ENCODE peak calls at places on chromosomes 1 and 21, in six cellular contexts. P is mesendoderm, D is IMR-90, Z is mesenchymal stem cell, U is neuronal stem cell, A is H1. W is an unnamed sample.

GRCh38 chr1:162570718-162571117 is 9.2 kb downstream of the UAP1 start:
- DNase-seq in Z (peak; percentile 28), A (no peak), U (no peak), D (no peak), P (no peak), W (no peak)

GRCh38 chr21:35730325-35730724 is 330.0 kb downstream of the SETD4 start:
- DNase-seq in D (no peak), U (no peak), A (no peak), Z (no peak), P (peak; percentile 6), W (peak; percentile 30)

GRCh38 chr1:179731643-179732042 is 11.4 kb upstream of the FAM163A start:
- DNase-seq in P (no peak), U (no peak), D (no peak), Z (no peak), A (no peak), W (no peak)

GRCh38 chr21:34846601-34847112 is 177.9 kb downstream of the CLIC6 start:
- DNase-seq in D (peak; percentile 89), P (peak; percentile 67), Z (peak; percentile 83), A (no peak), U (peak; percentile 8), W (no peak)

GRCh38 chr1:150168960-150169565 is 19.3 kb downstream of the PLEKHO1 start:
- DNase-seq in P (peak; percentile 66), U (no peak), A (peak; percentile 86), D (peak; percentile 63), Z (peak; percentile 69), W (peak; percentile 73)

GRCh38 chr1:225533238-225533637 is 105.4 kb upstream of the LBR start:
- DNase-seq in Z (peak; percentile 23), U (no peak), D (peak; percentile 10), P (no peak), A (no peak), W (no peak)

GRCh38 chr21:41186763-41187536 is 19.0 kb downstream of the BACE2 start:
- DNase-seq in Z (no peak), D (no peak), P (peak; percentile 85), A (no peak), U (no peak), W (peak; percentile 51)

GRCh38 chr1:181503130-181503810 is 20.0 kb downstream of the CACNA1E start:
- DNase-seq in P (no peak), U (no peak), A (no peak), Z (no peak), D (peak; percentile 2), W (no peak)

GRCh38 chr1:219092206-219092605 is 81.5 kb upstream of the LYPLAL1 start:
- DNase-seq in P (no peak), D (peak; percentile 65), U (no peak), Z (no peak), A (no peak), W (no peak)

GRCh38 chr1:88016947-88017346 is 667.1 kb upstream of the PKN2 start:
- DNase-seq in U (no peak), P (peak; percentile 5), D (no peak), Z (no peak), A (no peak), W (no peak)

GRCh38 chr1:12595839-12596821 is 21.9 kb downstream of the DHRS3 start:
- DNase-seq in U (no peak), Z (peak; percentile 95), A (peak; percentile 89), D (peak; percentile 98), P (peak; percentile 89), W (peak; percentile 91)

GRCh38 chr1:161792740-161793139 is 26.6 kb downstream of the ATF6 start:
- DNase-seq in P (peak; percentile 68), D (peak; percentile 93), Z (peak; percentile 80), A (no peak), U (peak; percentile 20), W (no peak)

GRCh38 chr1:197838836-197839235 is 63.6 kb upstream of the DENND1B start:
- DNase-seq in P (no peak), A (no peak), D (peak; percentile 90), Z (peak; percentile 71), U (no peak), W (no peak)

GRCh38 chr1:100597069-100597741 is 59.3 kb downstream of the GPR88 start:
- DNase-seq in A (no peak), U (no peak), P (peak; percentile 45), D (peak; percentile 90), Z (peak; percentile 91), W (no peak)

GRCh38 chr1:168099314-168099920 is 37.3 kb downstream of the GPR161 start:
- DNase-seq in A (no peak), U (no peak), D (no peak), P (no peak), Z (no peak), W (no peak)

GRCh38 chr21:28345934-28346333 is 646.7 kb downstream of the LTN1 start:
- DNase-seq in U (no peak), Z (no peak), P (no peak), A (no peak), D (no peak), W (no peak)

GRCh38 chr1:8463144-8463927 is 145.4 kb downstream of the SLC45A1 start:
- DNase-seq in U (no peak), P (peak; percentile 51), Z (peak; percentile 93), D (peak; percentile 89), A (no peak), W (no peak)

GRCh38 chr1:232628335-232629214 is 1.4 kb downstream of the SIPA1L2 start:
- DNase-seq in U (no peak), A (no peak), P (no peak), Z (peak; percentile 73), D (peak; percentile 52), W (no peak)

GRCh38 chr1:227124461-227124860 is 184.4 kb downstream of the COQ8A start:
- DNase-seq in A (no peak), D (peak; percentile 31), Z (no peak), U (no peak), P (peak; percentile 10), W (no peak)

GRCh38 chr1:16138772-16139221 is 17.1 kb downstream of the EPHA2 start:
- DNase-seq in D (peak; percentile 32), P (no peak), Z (peak; percentile 44), U (no peak), A (no peak), W (no peak)

GRCh38 chr1:37298769-37299168 is 175.6 kb upstream of the ZC3H12A start:
- DNase-seq in U (no peak), D (no peak), A (no peak), P (no peak), Z (no peak), W (no peak)

GRCh38 chr1:171126504-171126903 is 35.8 kb downstream of the FMO3 start:
- DNase-seq in U (no peak), Z (no peak), A (no peak), P (no peak), D (no peak), W (no peak)

GRCh38 chr21:43815107-43815742 is 25.8 kb downstream of the RRP1 start:
- DNase-seq in D (no peak), Z (no peak), P (peak; percentile 39), A (no peak), U (no peak), W (peak; percentile 74)

GRCh38 chr21:17673261-17674020 is 60.7 kb upstream of the BTG3 start:
- DNase-seq in D (no peak), P (peak; percentile 66), Z (no peak), A (no peak), U (no peak), W (no peak)

GRCh38 chr1:27536767-27537166 is 46.8 kb upstream of the WASF2 start:
- DNase-seq in A (peak; percentile 66), D (peak; percentile 82), U (peak; percentile 45), Z (peak; percentile 81), P (peak; percentile 95), W (peak; percentile 66)

DNA sequence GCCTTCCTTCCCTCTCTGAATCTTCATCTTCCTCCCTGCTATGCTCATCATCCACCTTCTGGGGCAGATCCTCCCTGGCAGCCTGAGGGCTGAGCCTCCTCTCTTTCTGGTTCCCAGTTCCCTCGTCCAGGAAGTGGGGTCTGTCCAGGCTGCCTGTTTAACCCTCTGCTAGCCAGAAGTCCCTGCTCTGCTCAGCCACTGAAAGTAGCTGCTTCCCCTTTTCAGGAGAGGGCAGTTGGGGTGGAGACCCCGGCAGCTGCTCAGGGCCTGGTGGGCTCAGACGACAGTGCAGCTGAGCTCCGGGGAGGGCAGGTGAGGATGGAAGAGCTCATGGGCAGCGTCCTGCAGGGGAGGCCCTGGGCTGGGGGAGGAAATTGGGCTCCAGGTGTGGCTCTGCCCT is 43.1 kb upstream of the ETV3 start:
- DNase-seq in P (no peak), Z (no peak), D (no peak), U (no peak), A (no peak), W (no peak)
- H2BK15ac ChIP-seq in P (no peak overlapping the region), Z (no peak overlapping the region), D (no peak overlapping the region), U (peak overlapping the region; percentile 13), A (no peak overlapping the region), W (no peak overlapping the region)

DNA sequence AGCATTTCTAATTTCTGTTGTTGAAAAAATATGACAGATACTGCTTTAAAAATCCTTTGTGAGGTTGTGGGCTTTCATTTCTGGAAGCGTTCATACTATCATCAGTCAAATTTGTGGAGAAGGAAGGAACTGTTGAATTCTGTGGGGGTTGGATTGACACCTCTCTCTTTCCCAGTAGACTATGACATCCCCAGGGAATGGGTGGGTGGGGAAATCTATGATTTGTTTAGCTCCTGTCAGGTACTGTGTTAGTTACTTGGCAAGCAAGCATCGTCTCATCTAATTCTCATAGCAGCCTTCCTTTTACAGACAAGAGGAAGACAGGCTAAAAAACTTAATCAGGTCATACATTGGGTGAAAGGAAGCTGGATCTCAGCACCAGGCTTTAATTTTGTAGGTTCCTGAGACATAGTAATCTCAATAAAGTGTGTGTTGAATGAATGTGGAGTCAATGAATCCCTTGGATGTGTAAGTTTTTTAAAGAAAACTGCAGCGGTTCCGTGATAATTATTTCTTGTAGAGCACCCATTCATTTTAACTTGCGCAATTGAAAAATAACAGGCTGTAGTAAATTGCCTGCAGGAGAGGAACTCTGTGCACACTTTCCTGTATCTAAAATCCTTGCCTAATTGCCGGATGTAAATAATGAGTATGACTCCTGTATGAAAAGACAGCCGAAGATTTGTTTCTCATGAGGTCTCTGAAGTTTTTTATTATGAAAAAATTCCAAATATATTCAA is 60.6 kb downstream of the MYOM3 start:
- DNase-seq in A (no peak), P (no peak), D (no peak), Z (no peak), U (no peak), W (no peak)
- H2BK15ac ChIP-seq in A (no peak overlapping the region), P (no peak overlapping the region), D (no peak overlapping the region), Z (no peak overlapping the region), U (no peak overlapping the region), W (no peak overlapping the region)

GRCh38 chr1:66415326-66415725 is 118.6 kb upstream of the SGIP1 start:
- DNase-seq in P (no peak), A (no peak), D (peak; percentile 43), U (no peak), Z (peak; percentile 39), W (no peak)
- H2BK15ac ChIP-seq in P (no peak overlapping the region), A (no peak overlapping the region), D (peak overlapping the region; percentile 28), U (no peak overlapping the region), Z (no peak overlapping the region), W (no peak overlapping the region)

GRCh38 chr1:1788136-1788535 is 9.9 kb upstream of the NADK start:
- DNase-seq in A (no peak), U (no peak), D (no peak), Z (no peak), P (no peak), W (no peak)
- H2BK15ac ChIP-seq in A (no peak overlapping the region), U (no peak overlapping the region), D (no peak overlapping the region), Z (no peak overlapping the region), P (no peak overlapping the region), W (no peak overlapping the region)

GRCh38 chr1:63320024-63320799 is 2.2 kb upstream of the FOXD3 start:
- DNase-seq in D (no peak), A (peak; percentile 66), Z (peak; percentile 22), P (peak; percentile 74), U (peak; percentile 32), W (peak; percentile 39)
- H2BK15ac ChIP-seq in D (no peak overlapping the region), A (peak overlapping the region; percentile 65), Z (no peak overlapping the region), P (no peak overlapping the region), U (no peak overlapping the region), W (no peak overlapping the region)

W was measured in H9.